ENCODE peak calls at places on chromosomes 4 and X, in eight cellular contexts. R is activated naive CD8-positive, alpha-beta T cell treated with anti-CD3 and anti-CD28 coated beads for 36 hours; G is H9; C is NCI-H2029; F is amygdala; V is AG20443; Y is germinal center; H is activated T-cell treated with anti-CD3 and anti-CD28 coated beads for 4 hours. U is an unnamed sample.

GRCh38 chrX:129636175-129636681 is 18.5 kb downstream of the APLN start:
- DNase-seq in R (no peak), G (no peak), C (no peak), F (no peak), V (peak; percentile 13), Y (no peak), H (no peak), U (no peak)

GRCh38 chrX:48945517-48946348 is 11.7 kb downstream of the OTUD5 start:
- DNase-seq in R (no peak), G (peak; percentile 63), C (no peak), F (no peak), V (peak; percentile 65), Y (peak; percentile 18), H (no peak), U (no peak)

GRCh38 chr4:177064724-177065394 is 244.8 kb upstream of the NEIL3 start:
- DNase-seq in R (no peak), G (no peak), C (no peak), F (no peak), V (no peak), Y (no peak), H (no peak), U (no peak)

GRCh38 chr4:67291639-67292038 is 253.7 kb downstream of the CENPC start:
- DNase-seq in R (no peak), G (no peak), C (peak; percentile 13), F (no peak), V (no peak), Y (no peak), H (no peak), U (no peak)

GRCh38 chr4:139606600-139607301 is 50.7 kb upstream of the SETD7 start:
- DNase-seq in R (no peak), G (no peak), C (no peak), F (no peak), V (peak; percentile 47), Y (no peak), H (no peak), U (peak; percentile 52)

GRCh38 chr4:13584481-13584880 is 40.2 kb upstream of the NKX3-2 start:
- DNase-seq in R (no peak), G (no peak), C (no peak), F (no peak), V (no peak), Y (no peak), H (no peak), U (peak; percentile 31)

GRCh38 chr4:76758290-76758882 is 139.6 kb downstream of the SOWAHB start:
- DNase-seq in R (no peak), G (no peak), C (peak; percentile 46), F (no peak), V (peak; percentile 67), Y (peak; percentile 28), H (no peak), U (peak; percentile 76)

GRCh38 chr4:39466747-39467146 is 7.9 kb downstream of the LIAS start:
- DNase-seq in R (no peak), G (no peak), C (no peak), F (no peak), V (no peak), Y (no peak), H (no peak), U (no peak)

GRCh38 chrX:18353931-18354368 is 538 bp downstream of the SCML2 start:
- DNase-seq in R (peak; percentile 14), G (peak; percentile 54), C (no peak), F (no peak), V (peak; percentile 29), Y (no peak), H (peak; percentile 0), U (no peak)

GRCh38 chr4:74190332-74190731 is 32.4 kb downstream of the MTHFD2L start:
- DNase-seq in R (no peak), G (no peak), C (no peak), F (no peak), V (no peak), Y (no peak), H (no peak), U (no peak)

GRCh38 chr4:93749351-93749761 is 79.2 kb upstream of the ATOH1 start:
- DNase-seq in R (no peak), G (no peak), C (no peak), F (no peak), V (no peak), Y (no peak), H (no peak), U (no peak)

U was measured in dermis microvascular lymphatic vessel endothelial cell.